ENCODE peak calls at places on chromosomes 11 and 22, in five cellular contexts. P is HepG2, E is H1, M is NT2/D1, K is GM12878. U is an unnamed sample.

GRCh38 chr11:4065601-4066377 is 28.8 kb upstream of the RRM1 start:
- DNase-seq in P (no peak), M (peak), K (no peak), E (peak), U (no peak)

GRCh38 chr11:62974848-62975522 is 9.8 kb downstream of the SLC22A6 start:
- DNase-seq in M (no peak), P (peak), K (no peak), E (peak), U (peak)

GRCh38 chr11:90744169-90744568 is 521.3 kb upstream of the CHORDC1 start:
- DNase-seq in K (no peak), E (no peak), P (no peak), M (no peak), U (no peak)

GRCh38 chr22:36356708-36357694 is 30.8 kb downstream of the MYH9 start:
- DNase-seq in K (no peak), P (no peak), E (no peak), M (no peak), U (no peak)

GRCh38 chr22:17803871-17804270 is 29.6 kb upstream of the BID start:
- DNase-seq in E (no peak), K (no peak), P (no peak), M (no peak), U (no peak)

GRCh38 chr22:33386270-33386669 is 328.1 kb upstream of the SYN3 start:
- DNase-seq in P (no peak), M (no peak), K (no peak), E (no peak), U (no peak)

GRCh38 chr11:3826721-3827120 is 14.0 kb downstream of the RHOG start:
- DNase-seq in E (no peak), M (no peak), P (no peak), K (no peak), U (no peak)

GRCh38 chr22:49395617-49396016 is 432.1 kb downstream of the BRD1 start:
- DNase-seq in M (no peak), E (no peak), P (no peak), K (no peak), U (no peak)

GRCh38 chr11:47415091-47415854 is 6.9 kb downstream of the SLC39A13 start:
- DNase-seq in P (no peak), K (no peak), M (no peak), E (no peak), U (no peak)

GRCh38 chr11:14454861-14455632 is 44.6 kb downstream of the COPB1 start:
- DNase-seq in K (no peak), P (peak), M (no peak), E (no peak), U (peak)

GRCh38 chr11:78753297-78753696 is 178.6 kb upstream of the NARS2 start:
- DNase-seq in E (no peak), P (no peak), M (no peak), K (no peak), U (no peak)

GRCh38 chr22:36339171-36340065 is 48.3 kb downstream of the MYH9 start:
- DNase-seq in P (no peak), E (no peak), K (no peak), M (no peak), U (no peak)

GRCh38 chr11:125724125-125724524 is 22.0 kb upstream of the PATE1 start:
- DNase-seq in K (no peak), P (peak), M (no peak), E (no peak), U (no peak)

GRCh38 chr11:122165972-122166371 is 50.0 kb upstream of the BLID start:
- DNase-seq in M (no peak), K (no peak), E (no peak), P (no peak), U (no peak)

GRCh38 chr11:8962827-8963226 is 1.4 kb downstream of the TMEM9B start:
- DNase-seq in P (no peak), M (no peak), K (no peak), E (no peak), U (no peak)
- TF ChIP-seq SUZ12 in P (no peak), M (no peak), K (no peak), E (no peak), U (no peak)

GRCh38 chr11:64000740-64001514 is 14.7 kb downstream of the OTUB1 start:
- DNase-seq in K (no peak), P (no peak), E (no peak), M (no peak), U (no peak)

GRCh38 chr11:63998558-63999348 is 12.5 kb downstream of the OTUB1 start:
- DNase-seq in P (no peak), E (no peak), M (no peak), K (no peak), U (no peak)

GRCh38 chr11:64000026-64000739 is 13.9 kb downstream of the OTUB1 start:
- DNase-seq in E (no peak), K (no peak), M (peak), P (no peak), U (no peak)

GRCh38 chr11:63997801-63998332 is 11.6 kb downstream of the OTUB1 start:
- DNase-seq in P (no peak), M (no peak), E (no peak), K (no peak), U (no peak)

GRCh38 chr11:63999349-64000025 is 13.2 kb downstream of the OTUB1 start:
- DNase-seq in E (peak), K (no peak), P (no peak), M (peak), U (no peak)
- TF ChIP-seq SUZ12 in E (no peak), K (no peak), P (no peak), M (no peak), U (no peak)

GRCh38 chr11:114386545-114386944 is 13.8 kb downstream of the C11orf71 start:
- DNase-seq in E (no peak), P (no peak), K (no peak), M (no peak), U (no peak)
- TF ChIP-seq SUZ12 in E (no peak), P (no peak), K (no peak), M (no peak), U (no peak)

GRCh38 chr11:1167256-1167655 is 9.5 kb downstream of the MUC5AC start:
- DNase-seq in P (no peak), E (no peak), K (no peak), M (no peak), U (no peak)

GRCh38 chr11:1167751-1168231 is 10.0 kb downstream of the MUC5AC start:
- DNase-seq in P (no peak), E (no peak), M (no peak), K (no peak), U (no peak)

GRCh38 chr11:1168256-1168655 is 10.5 kb downstream of the MUC5AC start:
- DNase-seq in K (no peak), E (no peak), M (no peak), P (no peak), U (no peak)

GRCh38 chr11:1171223-1171984 is 13.7 kb downstream of the MUC5AC start:
- DNase-seq in M (no peak), P (no peak), E (no peak), K (no peak), U (no peak)

DNA sequence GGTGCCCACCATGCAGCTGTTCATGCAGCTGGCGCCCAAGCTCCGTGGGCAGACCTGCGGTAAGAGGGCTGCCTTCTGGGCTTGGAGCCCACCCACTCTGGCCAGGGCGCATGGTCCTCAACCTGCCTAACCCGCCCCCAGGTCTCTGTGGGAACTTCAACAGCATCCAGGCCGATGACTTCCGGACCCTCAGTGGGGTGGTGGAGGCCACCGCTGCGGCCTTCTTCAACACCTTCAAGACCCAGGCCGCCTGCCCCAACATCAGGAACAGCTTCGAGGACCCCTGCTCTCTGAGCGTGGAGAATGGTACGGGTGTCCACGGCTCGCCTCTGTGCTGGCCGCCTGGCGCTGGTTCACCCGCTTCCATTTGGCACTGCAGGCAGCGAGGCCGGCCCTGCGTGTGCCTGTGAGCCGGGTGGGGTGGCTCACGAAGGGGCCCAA is 11.0 kb downstream of the MUC5AC start:
- DNase-seq in K (no peak), P (no peak), M (no peak), E (no peak), U (no peak)
- TF ChIP-seq SUZ12 in K (no peak), P (no peak), M (no peak), E (no peak), U (no peak)

DNA sequence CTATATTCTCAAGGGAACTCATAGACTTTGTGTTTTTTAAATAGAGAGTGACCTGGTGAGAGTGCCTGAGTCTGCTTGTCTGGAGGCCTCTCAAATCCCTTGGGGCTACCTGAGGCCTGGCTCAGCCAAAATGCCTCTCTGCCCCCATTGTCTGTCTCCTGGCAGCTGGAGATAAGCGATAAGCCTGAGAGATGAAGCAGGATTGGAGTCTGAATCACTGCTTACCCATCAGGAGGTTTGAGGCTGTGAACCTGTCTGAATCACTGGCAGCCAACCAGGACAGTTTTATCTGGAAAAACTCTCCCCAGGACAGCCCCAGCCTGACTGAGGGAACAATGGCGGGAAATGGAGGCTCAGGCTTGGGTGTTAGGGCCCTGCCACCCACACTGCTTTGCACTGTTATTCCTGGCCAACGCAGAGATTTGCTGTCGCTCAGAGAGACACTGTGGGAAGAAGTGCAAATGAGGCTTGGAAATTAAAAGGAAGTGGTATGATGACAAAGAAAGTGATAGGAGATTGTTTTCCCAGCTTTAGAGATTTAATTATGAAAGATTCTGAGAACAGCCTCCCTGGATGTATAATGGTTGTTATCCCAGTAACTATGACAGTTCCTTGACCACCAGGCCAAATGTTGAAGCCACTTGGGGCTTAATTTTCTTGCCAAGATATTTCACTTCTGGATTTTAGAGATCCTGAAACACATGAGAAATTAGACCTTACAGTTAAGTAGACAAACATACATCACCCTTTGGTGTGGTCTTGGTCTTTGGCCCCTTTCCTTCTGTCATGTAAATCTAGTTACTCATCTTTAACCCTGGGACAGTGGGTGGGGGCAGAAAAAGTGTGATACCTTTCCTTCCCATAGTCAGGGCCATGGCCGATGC is 102.1 kb downstream of the RASSF10 start:
- DNase-seq in M (no peak), E (no peak), K (no peak), P (no peak), U (no peak)
- TF ChIP-seq SUZ12 in M (no peak), E (no peak), K (no peak), P (no peak), U (no peak)

DNA sequence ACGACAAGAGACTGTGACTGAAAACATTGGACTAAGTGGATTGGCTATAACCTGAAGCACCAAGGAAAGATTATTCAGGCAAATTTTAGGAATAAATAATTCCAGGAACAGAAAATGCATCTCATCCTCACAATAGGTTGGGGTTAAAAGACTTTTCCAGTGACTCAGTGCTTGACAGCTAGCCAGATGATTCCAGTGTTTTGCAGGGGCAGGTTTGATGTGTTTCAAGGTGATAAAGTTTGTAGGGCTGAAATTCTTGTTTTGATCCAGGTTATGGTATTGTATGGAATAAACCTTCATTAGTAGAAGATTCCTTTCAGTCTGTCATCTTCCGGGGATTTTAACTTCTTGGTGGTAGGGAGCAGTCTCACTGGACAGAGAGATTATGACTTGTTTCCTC is 2.3 kb downstream of the EXT2 start:
- DNase-seq in M (no peak), P (no peak), E (no peak), K (no peak), U (no peak)
- TF ChIP-seq SUZ12 in M (no peak), P (no peak), E (no peak), K (no peak), U (no peak)

DNA sequence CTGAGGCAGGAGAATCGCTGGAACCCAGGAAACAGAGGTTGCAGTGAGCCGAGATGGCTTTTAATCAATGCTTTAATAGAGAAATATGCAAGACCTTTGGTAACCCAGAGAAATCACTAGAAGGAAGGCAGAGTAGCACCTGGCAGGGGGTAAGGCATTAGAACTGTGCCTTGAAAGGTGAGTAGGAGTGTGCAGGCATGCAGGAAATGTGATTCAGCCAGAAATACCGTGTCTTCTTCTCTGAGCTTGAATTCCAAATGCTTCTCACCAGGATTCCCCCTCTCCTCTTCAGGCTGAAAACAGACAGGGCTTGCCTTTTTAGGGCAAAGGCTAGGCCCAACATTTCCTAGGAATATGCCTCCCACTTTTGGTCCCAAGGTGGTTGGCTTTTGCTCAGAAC is 51.0 kb downstream of the OR4D9 start:
- DNase-seq in E (no peak), P (no peak), M (no peak), K (no peak), U (no peak)
- TF ChIP-seq SUZ12 in E (no peak), P (no peak), M (no peak), K (no peak), U (no peak)

GRCh38 chr11:6687876-6688275 is 4.7 kb upstream of the MRPL17 start:
- DNase-seq in P (no peak), E (no peak), K (no peak), M (no peak), U (no peak)

GRCh38 chr11:6695377-6695776 is 12.2 kb upstream of the MRPL17 start:
- DNase-seq in M (no peak), E (no peak), K (no peak), P (no peak), U (no peak)

GRCh38 chr11:6694229-6694535 is 11.0 kb upstream of the MRPL17 start:
- DNase-seq in M (no peak), E (no peak), P (no peak), K (no peak), U (no peak)

GRCh38 chr11:6693342-6694228 is 10.4 kb upstream of the MRPL17 start:
- DNase-seq in P (no peak), M (no peak), K (no peak), E (no peak), U (no peak)

DNA sequence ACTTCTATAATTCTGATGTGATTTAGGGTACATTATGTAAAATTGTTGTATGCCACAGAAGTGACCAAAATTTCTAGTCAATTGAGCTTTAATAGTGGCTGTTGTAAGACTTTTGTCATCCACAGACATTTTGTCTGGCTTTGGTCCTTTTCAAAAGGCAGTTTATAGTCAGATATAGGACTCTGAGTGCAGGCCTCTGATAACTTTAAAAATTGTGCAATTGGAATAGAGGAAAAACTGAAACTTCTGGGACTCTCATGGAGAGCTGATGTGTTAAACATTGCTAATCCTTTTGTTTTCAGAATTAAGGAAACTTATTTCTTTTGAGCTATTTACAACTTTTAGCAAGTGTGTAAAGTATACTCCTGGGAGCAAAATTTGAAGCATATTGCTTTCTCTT is 9.0 kb upstream of the MRPL17 start:
- DNase-seq in E (no peak), P (no peak), K (no peak), M (no peak), U (no peak)
- TF ChIP-seq SUZ12 in E (no peak), P (no peak), K (no peak), M (no peak), U (no peak)

DNA sequence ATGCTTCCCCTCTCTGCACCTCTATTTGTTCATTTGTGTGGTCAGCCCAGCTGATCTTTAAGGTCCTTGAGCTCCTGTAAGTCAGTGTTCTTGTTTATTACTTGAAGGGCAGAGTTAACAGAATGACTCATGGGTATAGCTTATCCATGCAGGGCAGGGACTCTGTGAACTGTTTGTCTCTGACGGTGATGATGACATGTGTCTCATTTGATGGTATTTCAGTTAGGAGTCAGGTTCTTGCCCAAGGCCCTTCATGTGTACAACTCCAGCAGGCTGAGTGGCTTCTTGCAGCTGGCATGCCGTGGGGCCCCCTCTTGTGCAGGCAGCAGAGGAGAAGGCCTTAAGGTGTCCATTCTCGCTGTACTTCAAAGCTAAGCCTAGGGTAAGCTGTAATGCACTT is 165.1 kb downstream of the DBX1 start:
- DNase-seq in K (no peak), E (no peak), M (no peak), P (peak), U (no peak)
- TF ChIP-seq SUZ12 in K (no peak), E (no peak), M (no peak), P (no peak), U (no peak)

DNA sequence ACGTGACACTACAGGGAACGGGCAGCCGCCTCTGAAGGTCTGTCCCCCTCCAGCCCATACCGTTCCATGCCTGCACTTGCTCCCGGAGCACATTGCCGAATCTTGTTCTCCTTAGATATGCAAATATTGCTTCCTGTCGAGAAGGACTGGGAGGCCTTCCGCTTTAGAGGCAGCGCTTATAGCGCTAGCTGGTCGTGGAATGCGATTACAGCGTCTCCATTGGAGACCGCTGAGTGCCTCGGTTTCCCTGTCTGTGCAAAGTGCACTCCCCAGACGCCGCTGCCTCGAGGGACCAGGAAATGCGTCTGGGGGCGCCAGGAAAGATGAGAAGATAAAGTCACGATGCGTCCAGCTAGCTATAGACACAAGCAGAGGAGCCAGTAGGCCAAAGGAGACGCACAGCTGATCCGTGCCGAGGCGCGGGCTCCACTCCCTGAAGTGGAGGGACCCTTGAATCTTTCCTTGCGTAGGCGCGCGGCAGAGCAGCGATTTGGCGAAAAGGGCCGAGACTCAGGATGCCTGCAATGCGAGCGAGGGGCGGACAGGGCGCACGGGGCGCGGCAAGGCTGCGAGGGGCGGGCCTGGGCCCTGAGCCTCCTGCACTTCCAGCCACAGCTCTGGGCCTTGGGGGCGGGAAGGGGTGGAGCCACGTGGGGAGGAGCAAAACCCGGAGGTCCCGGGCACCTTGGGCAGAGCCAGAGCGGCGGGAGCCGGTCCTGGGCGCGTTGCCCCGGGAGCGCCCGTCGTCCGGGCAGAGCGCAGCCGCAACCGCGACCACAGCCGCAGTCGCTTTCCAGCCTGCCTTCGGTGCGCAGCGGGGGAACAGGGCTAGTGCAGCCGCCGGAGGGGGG is at the start of gene RASSF10:
- DNase-seq in E (peak), K (no peak), P (no peak), M (peak), U (peak)
- TF ChIP-seq SUZ12 in E (no peak), K (no peak), P (no peak), M (no peak), U (no peak)

U was measured in HEK293T.